ENCODE peak calls at places on chromosome 18, in nine cellular contexts. One of them, this sample, is unnamed.
A peak's percentile ranks its signal among the peaks of the same experiment; 100 is the strongest.

GRCh38 chr18:8314123-8314522 is 295.1 kb upstream of the RAB12 start:
- DNase-seq in aorta: no peak
- DNase-seq in activated CD4-positive, alpha-beta T cell treated with anti-CD3 and anti-CD28 coated beads, Interleukin-2, amount 50 U/mL, for 1 hour: no peak
- DNase-seq in psoas muscle: no peak
- DNase-seq in activated T-cell treated with anti-CD3 and anti-CD28 coated beads for 1 hour: no peak
- DNase-seq in EL: no peak
- DNase-seq in T-helper 9 cell: no peak
- DNase-seq in posterior vena cava: no peak
- DNase-seq in left kidney: no peak
- DNase-seq in this sample: no peak

GRCh38 chr18:68267583-68267982 is 447.3 kb downstream of the TMX3 start:
- DNase-seq in aorta: no peak
- DNase-seq in activated CD4-positive, alpha-beta T cell treated with anti-CD3 and anti-CD28 coated beads, Interleukin-2, amount 50 U/mL, for 1 hour: no peak
- DNase-seq in psoas muscle: no peak
- DNase-seq in activated T-cell treated with anti-CD3 and anti-CD28 coated beads for 1 hour: no peak
- DNase-seq in EL: peak; percentile 83
- DNase-seq in T-helper 9 cell: no peak
- DNase-seq in posterior vena cava: no peak
- DNase-seq in left kidney: no peak
- DNase-seq in this sample: no peak

GRCh38 chr18:76589309-76589708 is 94.3 kb upstream of the ZNF516 start:
- DNase-seq in aorta: no peak
- DNase-seq in activated CD4-positive, alpha-beta T cell treated with anti-CD3 and anti-CD28 coated beads, Interleukin-2, amount 50 U/mL, for 1 hour: no peak
- DNase-seq in psoas muscle: no peak
- DNase-seq in activated T-cell treated with anti-CD3 and anti-CD28 coated beads for 1 hour: no peak
- DNase-seq in EL: no peak
- DNase-seq in T-helper 9 cell: no peak
- DNase-seq in posterior vena cava: no peak
- DNase-seq in left kidney: no peak
- DNase-seq in this sample: no peak

GRCh38 chr18:40957533-40958070 is 997.4 kb upstream of the PIK3C3 start:
- DNase-seq in aorta: no peak
- DNase-seq in activated CD4-positive, alpha-beta T cell treated with anti-CD3 and anti-CD28 coated beads, Interleukin-2, amount 50 U/mL, for 1 hour: no peak
- DNase-seq in psoas muscle: no peak
- DNase-seq in activated T-cell treated with anti-CD3 and anti-CD28 coated beads for 1 hour: no peak
- DNase-seq in EL: no peak
- DNase-seq in T-helper 9 cell: no peak
- DNase-seq in posterior vena cava: no peak
- DNase-seq in left kidney: no peak
- DNase-seq in this sample: no peak

GRCh38 chr18:61579581-61579980 is 246.4 kb downstream of the CDH20 start:
- DNase-seq in aorta: no peak
- DNase-seq in activated CD4-positive, alpha-beta T cell treated with anti-CD3 and anti-CD28 coated beads, Interleukin-2, amount 50 U/mL, for 1 hour: no peak
- DNase-seq in psoas muscle: no peak
- DNase-seq in activated T-cell treated with anti-CD3 and anti-CD28 coated beads for 1 hour: no peak
- DNase-seq in EL: no peak
- DNase-seq in T-helper 9 cell: no peak
- DNase-seq in posterior vena cava: no peak
- DNase-seq in left kidney: no peak
- DNase-seq in this sample: no peak

GRCh38 chr18:51151568-51152511 is 45.6 kb downstream of the MEX3C start:
- DNase-seq in aorta: no peak
- DNase-seq in activated CD4-positive, alpha-beta T cell treated with anti-CD3 and anti-CD28 coated beads, Interleukin-2, amount 50 U/mL, for 1 hour: peak; percentile 66
- DNase-seq in psoas muscle: no peak
- DNase-seq in activated T-cell treated with anti-CD3 and anti-CD28 coated beads for 1 hour: peak; percentile 67
- DNase-seq in EL: no peak
- DNase-seq in T-helper 9 cell: peak; percentile 38
- DNase-seq in posterior vena cava: no peak
- DNase-seq in left kidney: peak; percentile 10
- DNase-seq in this sample: no peak

GRCh38 chr18:42348722-42349121 is 393.7 kb downstream of the PIK3C3 start:
- DNase-seq in aorta: no peak
- DNase-seq in activated CD4-positive, alpha-beta T cell treated with anti-CD3 and anti-CD28 coated beads, Interleukin-2, amount 50 U/mL, for 1 hour: no peak
- DNase-seq in psoas muscle: no peak
- DNase-seq in activated T-cell treated with anti-CD3 and anti-CD28 coated beads for 1 hour: no peak
- DNase-seq in EL: no peak
- DNase-seq in T-helper 9 cell: no peak
- DNase-seq in posterior vena cava: no peak
- DNase-seq in left kidney: no peak
- DNase-seq in this sample: no peak

GRCh38 chr18:36737321-36737720 is 91.5 kb downstream of the TPGS2 start:
- DNase-seq in aorta: no peak
- DNase-seq in activated CD4-positive, alpha-beta T cell treated with anti-CD3 and anti-CD28 coated beads, Interleukin-2, amount 50 U/mL, for 1 hour: no peak
- DNase-seq in psoas muscle: no peak
- DNase-seq in activated T-cell treated with anti-CD3 and anti-CD28 coated beads for 1 hour: no peak
- DNase-seq in EL: no peak
- DNase-seq in T-helper 9 cell: no peak
- DNase-seq in posterior vena cava: no peak
- DNase-seq in left kidney: no peak
- DNase-seq in this sample: no peak

GRCh38 chr18:58856881-58857280 is 7.8 kb upstream of the ZNF532 start:
- DNase-seq in aorta: no peak
- DNase-seq in activated CD4-positive, alpha-beta T cell treated with anti-CD3 and anti-CD28 coated beads, Interleukin-2, amount 50 U/mL, for 1 hour: no peak
- DNase-seq in psoas muscle: no peak
- DNase-seq in activated T-cell treated with anti-CD3 and anti-CD28 coated beads for 1 hour: no peak
- DNase-seq in EL: peak; percentile 71
- DNase-seq in T-helper 9 cell: no peak
- DNase-seq in posterior vena cava: no peak
- DNase-seq in left kidney: no peak
- DNase-seq in this sample: no peak

GRCh38 chr18:22604390-22604985 is 186.8 kb upstream of the CTAGE1 start:
- DNase-seq in aorta: peak; percentile 86
- DNase-seq in activated CD4-positive, alpha-beta T cell treated with anti-CD3 and anti-CD28 coated beads, Interleukin-2, amount 50 U/mL, for 1 hour: no peak
- DNase-seq in psoas muscle: peak; percentile 57
- DNase-seq in activated T-cell treated with anti-CD3 and anti-CD28 coated beads for 1 hour: no peak
- DNase-seq in EL: no peak
- DNase-seq in T-helper 9 cell: no peak
- DNase-seq in posterior vena cava: peak; percentile 91
- DNase-seq in left kidney: peak; percentile 49
- DNase-seq in this sample: no peak

GRCh38 chr18:54260376-54261072 is 8.8 kb upstream of the POLI start:
- DNase-seq in aorta: no peak
- DNase-seq in activated CD4-positive, alpha-beta T cell treated with anti-CD3 and anti-CD28 coated beads, Interleukin-2, amount 50 U/mL, for 1 hour: no peak
- DNase-seq in psoas muscle: no peak
- DNase-seq in activated T-cell treated with anti-CD3 and anti-CD28 coated beads for 1 hour: no peak
- DNase-seq in EL: no peak
- DNase-seq in T-helper 9 cell: no peak
- DNase-seq in posterior vena cava: no peak
- DNase-seq in left kidney: no peak
- DNase-seq in this sample: no peak

GRCh38 chr18:77000527-77000926 is 132.1 kb downstream of the MBP start:
- DNase-seq in aorta: peak; percentile 87
- DNase-seq in activated CD4-positive, alpha-beta T cell treated with anti-CD3 and anti-CD28 coated beads, Interleukin-2, amount 50 U/mL, for 1 hour: peak; percentile 57
- DNase-seq in psoas muscle: peak; percentile 75
- DNase-seq in activated T-cell treated with anti-CD3 and anti-CD28 coated beads for 1 hour: peak; percentile 39
- DNase-seq in EL: peak; percentile 41
- DNase-seq in T-helper 9 cell: peak; percentile 54
- DNase-seq in posterior vena cava: no peak
- DNase-seq in left kidney: peak; percentile 67
- DNase-seq in this sample: no peak

GRCh38 chr18:52352920-52353319 is 12.9 kb downstream of the DCC start:
- DNase-seq in aorta: no peak
- DNase-seq in activated CD4-positive, alpha-beta T cell treated with anti-CD3 and anti-CD28 coated beads, Interleukin-2, amount 50 U/mL, for 1 hour: no peak
- DNase-seq in psoas muscle: no peak
- DNase-seq in activated T-cell treated with anti-CD3 and anti-CD28 coated beads for 1 hour: no peak
- DNase-seq in EL: no peak
- DNase-seq in T-helper 9 cell: no peak
- DNase-seq in posterior vena cava: no peak
- DNase-seq in left kidney: no peak
- DNase-seq in this sample: no peak

GRCh38 chr18:61295153-61295552 is 38.1 kb upstream of the CDH20 start:
- DNase-seq in aorta: no peak
- DNase-seq in activated CD4-positive, alpha-beta T cell treated with anti-CD3 and anti-CD28 coated beads, Interleukin-2, amount 50 U/mL, for 1 hour: no peak
- DNase-seq in psoas muscle: no peak
- DNase-seq in activated T-cell treated with anti-CD3 and anti-CD28 coated beads for 1 hour: no peak
- DNase-seq in EL: no peak
- DNase-seq in T-helper 9 cell: no peak
- DNase-seq in posterior vena cava: no peak
- DNase-seq in left kidney: no peak
- DNase-seq in this sample: no peak

GRCh38 chr18:56770873-56771272 is 119.7 kb downstream of the WDR7 start:
- DNase-seq in aorta: no peak
- DNase-seq in activated CD4-positive, alpha-beta T cell treated with anti-CD3 and anti-CD28 coated beads, Interleukin-2, amount 50 U/mL, for 1 hour: no peak
- DNase-seq in psoas muscle: no peak
- DNase-seq in activated T-cell treated with anti-CD3 and anti-CD28 coated beads for 1 hour: no peak
- DNase-seq in EL: peak; percentile 5
- DNase-seq in T-helper 9 cell: no peak
- DNase-seq in posterior vena cava: no peak
- DNase-seq in left kidney: no peak
- DNase-seq in this sample: no peak

GRCh38 chr18:34153711-34154110 is 71.0 kb downstream of the NOL4 start:
- DNase-seq in aorta: no peak
- DNase-seq in activated CD4-positive, alpha-beta T cell treated with anti-CD3 and anti-CD28 coated beads, Interleukin-2, amount 50 U/mL, for 1 hour: no peak
- DNase-seq in psoas muscle: no peak
- DNase-seq in activated T-cell treated with anti-CD3 and anti-CD28 coated beads for 1 hour: no peak
- DNase-seq in EL: peak; percentile 5
- DNase-seq in T-helper 9 cell: no peak
- DNase-seq in posterior vena cava: no peak
- DNase-seq in left kidney: peak; percentile 2
- DNase-seq in this sample: no peak

GRCh38 chr18:49400398-49401072 is 59.9 kb downstream of the DYM start:
- DNase-seq in aorta: no peak
- DNase-seq in activated CD4-positive, alpha-beta T cell treated with anti-CD3 and anti-CD28 coated beads, Interleukin-2, amount 50 U/mL, for 1 hour: no peak
- DNase-seq in psoas muscle: no peak
- DNase-seq in activated T-cell treated with anti-CD3 and anti-CD28 coated beads for 1 hour: no peak
- DNase-seq in EL: no peak
- DNase-seq in T-helper 9 cell: no peak
- DNase-seq in posterior vena cava: no peak
- DNase-seq in left kidney: peak; percentile 47
- DNase-seq in this sample: no peak

GRCh38 chr18:45793295-45793965 is 32.0 kb upstream of the SIGLEC15 start:
- DNase-seq in aorta: no peak
- DNase-seq in activated CD4-positive, alpha-beta T cell treated with anti-CD3 and anti-CD28 coated beads, Interleukin-2, amount 50 U/mL, for 1 hour: no peak
- DNase-seq in psoas muscle: no peak
- DNase-seq in activated T-cell treated with anti-CD3 and anti-CD28 coated beads for 1 hour: no peak
- DNase-seq in EL: peak; percentile 99
- DNase-seq in T-helper 9 cell: no peak
- DNase-seq in posterior vena cava: no peak
- DNase-seq in left kidney: no peak
- DNase-seq in this sample: no peak

GRCh38 chr18:61651880-61652268 is 240.9 kb downstream of the RNF152 start:
- DNase-seq in aorta: no peak
- DNase-seq in activated CD4-positive, alpha-beta T cell treated with anti-CD3 and anti-CD28 coated beads, Interleukin-2, amount 50 U/mL, for 1 hour: no peak
- DNase-seq in psoas muscle: no peak
- DNase-seq in activated T-cell treated with anti-CD3 and anti-CD28 coated beads for 1 hour: no peak
- DNase-seq in EL: no peak
- DNase-seq in T-helper 9 cell: no peak
- DNase-seq in posterior vena cava: no peak
- DNase-seq in left kidney: no peak
- DNase-seq in this sample: no peak

GRCh38 chr18:33495278-33495677 is 54.8 kb upstream of the CCDC178 start:
- DNase-seq in aorta: no peak
- DNase-seq in activated CD4-positive, alpha-beta T cell treated with anti-CD3 and anti-CD28 coated beads, Interleukin-2, amount 50 U/mL, for 1 hour: no peak
- DNase-seq in psoas muscle: no peak
- DNase-seq in activated T-cell treated with anti-CD3 and anti-CD28 coated beads for 1 hour: no peak
- DNase-seq in EL: no peak
- DNase-seq in T-helper 9 cell: no peak
- DNase-seq in posterior vena cava: no peak
- DNase-seq in left kidney: peak; percentile 83
- DNase-seq in this sample: no peak

GRCh38 chr18:2448565-2449151 is 122.6 kb downstream of the METTL4 start:
- DNase-seq in aorta: no peak
- DNase-seq in activated CD4-positive, alpha-beta T cell treated with anti-CD3 and anti-CD28 coated beads, Interleukin-2, amount 50 U/mL, for 1 hour: no peak
- DNase-seq in psoas muscle: no peak
- DNase-seq in activated T-cell treated with anti-CD3 and anti-CD28 coated beads for 1 hour: no peak
- DNase-seq in EL: no peak
- DNase-seq in T-helper 9 cell: no peak
- DNase-seq in posterior vena cava: no peak
- DNase-seq in left kidney: no peak
- DNase-seq in this sample: no peak

GRCh38 chr18:61502472-61502871 is 169.2 kb downstream of the CDH20 start:
- DNase-seq in aorta: no peak
- DNase-seq in activated CD4-positive, alpha-beta T cell treated with anti-CD3 and anti-CD28 coated beads, Interleukin-2, amount 50 U/mL, for 1 hour: no peak
- DNase-seq in psoas muscle: no peak
- DNase-seq in activated T-cell treated with anti-CD3 and anti-CD28 coated beads for 1 hour: no peak
- DNase-seq in EL: peak; percentile 53
- DNase-seq in T-helper 9 cell: no peak
- DNase-seq in posterior vena cava: no peak
- DNase-seq in left kidney: peak; percentile 79
- DNase-seq in this sample: no peak

GRCh38 chr18:56003009-56003408 is 415.0 kb upstream of the TCF4 start:
- DNase-seq in aorta: no peak
- DNase-seq in activated CD4-positive, alpha-beta T cell treated with anti-CD3 and anti-CD28 coated beads, Interleukin-2, amount 50 U/mL, for 1 hour: no peak
- DNase-seq in psoas muscle: no peak
- DNase-seq in activated T-cell treated with anti-CD3 and anti-CD28 coated beads for 1 hour: no peak
- DNase-seq in EL: no peak
- DNase-seq in T-helper 9 cell: no peak
- DNase-seq in posterior vena cava: no peak
- DNase-seq in left kidney: no peak
- DNase-seq in this sample: no peak

This sample was measured in esophagus squamous epithelium.